ENCODE peak calls at places on chromosomes 7 and 10, in six cellular contexts. One of them, this sample, is unnamed.

GRCh38 chr7:92678291-92678920 is 88.2 kb upstream of the FAM133B start:
- ATAC-seq in aorta: no peak
- ATAC-seq in upper lobe of right lung: no peak
- ATAC-seq in HCT116: no peak
- ATAC-seq in activated naive CD8-positive, alpha-beta T cell treated with anti-CD3 and anti-CD28 coated beads, Interleukin-2, amount 50 U/mL, for 24 hours: no peak
- ATAC-seq in gastroesophageal sphincter: no peak
- ATAC-seq in this sample: no peak

GRCh38 chr7:12570148-12570528 is 382 bp upstream of the SCIN start:
- ATAC-seq in aorta: no peak
- ATAC-seq in upper lobe of right lung: peak
- ATAC-seq in HCT116: peak
- ATAC-seq in activated naive CD8-positive, alpha-beta T cell treated with anti-CD3 and anti-CD28 coated beads, Interleukin-2, amount 50 U/mL, for 24 hours: no peak
- ATAC-seq in gastroesophageal sphincter: peak
- ATAC-seq in this sample: no peak

GRCh38 chr10:109962247-109962646 is 38.9 kb upstream of the XPNPEP1 start:
- ATAC-seq in aorta: no peak
- ATAC-seq in upper lobe of right lung: no peak
- ATAC-seq in HCT116: no peak
- ATAC-seq in activated naive CD8-positive, alpha-beta T cell treated with anti-CD3 and anti-CD28 coated beads, Interleukin-2, amount 50 U/mL, for 24 hours: no peak
- ATAC-seq in gastroesophageal sphincter: no peak
- ATAC-seq in this sample: no peak

GRCh38 chr7:128366290-128366689 is 4.8 kb upstream of the PRRT4 start:
- ATAC-seq in aorta: no peak
- ATAC-seq in upper lobe of right lung: peak
- ATAC-seq in HCT116: no peak
- ATAC-seq in activated naive CD8-positive, alpha-beta T cell treated with anti-CD3 and anti-CD28 coated beads, Interleukin-2, amount 50 U/mL, for 24 hours: no peak
- ATAC-seq in gastroesophageal sphincter: no peak
- ATAC-seq in this sample: no peak

GRCh38 chr7:10939237-10939910 is 34.3 kb upstream of the PHF14 start:
- ATAC-seq in aorta: peak
- ATAC-seq in upper lobe of right lung: peak
- ATAC-seq in HCT116: peak
- ATAC-seq in activated naive CD8-positive, alpha-beta T cell treated with anti-CD3 and anti-CD28 coated beads, Interleukin-2, amount 50 U/mL, for 24 hours: peak
- ATAC-seq in gastroesophageal sphincter: no peak
- ATAC-seq in this sample: peak

GRCh38 chr7:155466142-155466813 is 8.3 kb downstream of the EN2 start:
- ATAC-seq in aorta: no peak
- ATAC-seq in upper lobe of right lung: peak
- ATAC-seq in HCT116: no peak
- ATAC-seq in activated naive CD8-positive, alpha-beta T cell treated with anti-CD3 and anti-CD28 coated beads, Interleukin-2, amount 50 U/mL, for 24 hours: no peak
- ATAC-seq in gastroesophageal sphincter: no peak
- ATAC-seq in this sample: no peak

GRCh38 chr7:3573151-3573550 is 272.1 kb downstream of the SDK1 start:
- ATAC-seq in aorta: no peak
- ATAC-seq in upper lobe of right lung: peak
- ATAC-seq in HCT116: no peak
- ATAC-seq in activated naive CD8-positive, alpha-beta T cell treated with anti-CD3 and anti-CD28 coated beads, Interleukin-2, amount 50 U/mL, for 24 hours: no peak
- ATAC-seq in gastroesophageal sphincter: no peak
- ATAC-seq in this sample: no peak

GRCh38 chr10:69344591-69345244 is 66.4 kb downstream of the HK1 start:
- ATAC-seq in aorta: no peak
- ATAC-seq in upper lobe of right lung: no peak
- ATAC-seq in HCT116: no peak
- ATAC-seq in activated naive CD8-positive, alpha-beta T cell treated with anti-CD3 and anti-CD28 coated beads, Interleukin-2, amount 50 U/mL, for 24 hours: peak
- ATAC-seq in gastroesophageal sphincter: no peak
- ATAC-seq in this sample: peak

GRCh38 chr10:119090968-119091367 is 10.4 kb upstream of the EIF3A start:
- ATAC-seq in aorta: no peak
- ATAC-seq in upper lobe of right lung: peak
- ATAC-seq in HCT116: peak
- ATAC-seq in activated naive CD8-positive, alpha-beta T cell treated with anti-CD3 and anti-CD28 coated beads, Interleukin-2, amount 50 U/mL, for 24 hours: peak
- ATAC-seq in gastroesophageal sphincter: no peak
- ATAC-seq in this sample: peak

GRCh38 chr10:43605850-43606322 is 352 bp upstream of the ZNF485 start:
- ATAC-seq in aorta: peak
- ATAC-seq in upper lobe of right lung: no peak
- ATAC-seq in HCT116: peak
- ATAC-seq in activated naive CD8-positive, alpha-beta T cell treated with anti-CD3 and anti-CD28 coated beads, Interleukin-2, amount 50 U/mL, for 24 hours: peak
- ATAC-seq in gastroesophageal sphincter: peak
- ATAC-seq in this sample: no peak

GRCh38 chr10:4647138-4647785 is 178.7 kb upstream of the AKR1E2 start:
- ATAC-seq in aorta: no peak
- ATAC-seq in upper lobe of right lung: no peak
- ATAC-seq in HCT116: no peak
- ATAC-seq in activated naive CD8-positive, alpha-beta T cell treated with anti-CD3 and anti-CD28 coated beads, Interleukin-2, amount 50 U/mL, for 24 hours: no peak
- ATAC-seq in gastroesophageal sphincter: no peak
- ATAC-seq in this sample: no peak

GRCh38 chr7:79716329-79716728 is 262.9 kb upstream of the MAGI2 start:
- ATAC-seq in aorta: no peak
- ATAC-seq in upper lobe of right lung: no peak
- ATAC-seq in HCT116: no peak
- ATAC-seq in activated naive CD8-positive, alpha-beta T cell treated with anti-CD3 and anti-CD28 coated beads, Interleukin-2, amount 50 U/mL, for 24 hours: no peak
- ATAC-seq in gastroesophageal sphincter: no peak
- ATAC-seq in this sample: no peak

GRCh38 chr7:148838905-148839304 is 45.2 kb downstream of the EZH2 start:
- ATAC-seq in aorta: no peak
- ATAC-seq in upper lobe of right lung: no peak
- ATAC-seq in HCT116: no peak
- ATAC-seq in activated naive CD8-positive, alpha-beta T cell treated with anti-CD3 and anti-CD28 coated beads, Interleukin-2, amount 50 U/mL, for 24 hours: no peak
- ATAC-seq in gastroesophageal sphincter: no peak
- ATAC-seq in this sample: no peak

GRCh38 chr7:130893441-130893894 is 159.5 kb upstream of the KLF14 start:
- ATAC-seq in aorta: peak
- ATAC-seq in upper lobe of right lung: no peak
- ATAC-seq in HCT116: no peak
- ATAC-seq in activated naive CD8-positive, alpha-beta T cell treated with anti-CD3 and anti-CD28 coated beads, Interleukin-2, amount 50 U/mL, for 24 hours: no peak
- ATAC-seq in gastroesophageal sphincter: peak
- ATAC-seq in this sample: peak

GRCh38 chr7:46054290-46054689 is 133.2 kb upstream of the IGFBP3 start:
- ATAC-seq in aorta: peak
- ATAC-seq in upper lobe of right lung: no peak
- ATAC-seq in HCT116: no peak
- ATAC-seq in activated naive CD8-positive, alpha-beta T cell treated with anti-CD3 and anti-CD28 coated beads, Interleukin-2, amount 50 U/mL, for 24 hours: no peak
- ATAC-seq in gastroesophageal sphincter: no peak
- ATAC-seq in this sample: no peak

This sample was measured in stimulated activated memory B cell treated with anti-CD40 and anti-IgM and Interleukin-4, amounts not matched to agents 10 μg/mL and 1 μg/mL and 100 μg/mL, for 72 hours.